ENCODE peak calls at places on chromosome 16, in seven cellular contexts. Y is stomach, T is body of pancreas, B is breast epithelium, M is testis, J is adrenal gland, A is Peyer's patch. P is an unnamed sample.

GRCh38 chr16:70711211-70711978 is 25.5 kb upstream of the MTSS2 start:
- DNase-seq in B (no peak), M (no peak), T (no peak), A (no peak), Y (no peak), J (no peak), P (no peak)

GRCh38 chr16:58299757-58300349 is 5.0 kb upstream of the PRSS54 start:
- DNase-seq in Y (peak), A (no peak), J (no peak), T (no peak), M (peak), B (no peak), P (no peak)

GRCh38 chr16:21946889-21947635 is 6.1 kb upstream of the UQCRC2 start:
- DNase-seq in J (no peak), M (no peak), B (no peak), A (no peak), Y (no peak), T (no peak), P (no peak)

GRCh38 chr16:47460301-47460754 is 535 bp downstream of the ITFG1 start:
- DNase-seq in T (no peak), M (no peak), B (no peak), A (no peak), J (no peak), Y (no peak), P (no peak)

GRCh38 chr16:64409762-64410161 is 712.1 kb downstream of the CDH11 start:
- DNase-seq in Y (no peak), T (no peak), M (no peak), B (no peak), A (no peak), J (peak), P (no peak)

GRCh38 chr16:73082608-73083007 is 34.7 kb upstream of the ZFHX3 start:
- DNase-seq in A (no peak), B (no peak), J (peak), Y (no peak), M (no peak), T (no peak), P (no peak)

GRCh38 chr16:47018223-47018891 is 44.9 kb upstream of the DNAJA2 start:
- DNase-seq in T (peak), Y (peak), B (peak), J (peak), M (peak), A (peak), P (no peak)

GRCh38 chr16:5252800-5253199 is 155.2 kb upstream of the EEF2KMT start:
- DNase-seq in M (no peak), T (no peak), A (no peak), B (no peak), J (no peak), Y (no peak), P (no peak)

GRCh38 chr16:74846714-74847113 is 72.1 kb upstream of the FA2H start:
- DNase-seq in J (no peak), M (no peak), Y (no peak), B (no peak), T (no peak), A (no peak), P (no peak)

GRCh38 chr16:23362460-23363317 is 60.6 kb downstream of the SCNN1B start:
- DNase-seq in B (peak), M (peak), Y (peak), A (peak), J (peak), T (peak), P (no peak)

GRCh38 chr16:57577691-57578224 is 35.3 kb downstream of the ADGRG5 start:
- DNase-seq in B (no peak), Y (no peak), M (no peak), A (peak), J (no peak), T (no peak), P (no peak)

DNA sequence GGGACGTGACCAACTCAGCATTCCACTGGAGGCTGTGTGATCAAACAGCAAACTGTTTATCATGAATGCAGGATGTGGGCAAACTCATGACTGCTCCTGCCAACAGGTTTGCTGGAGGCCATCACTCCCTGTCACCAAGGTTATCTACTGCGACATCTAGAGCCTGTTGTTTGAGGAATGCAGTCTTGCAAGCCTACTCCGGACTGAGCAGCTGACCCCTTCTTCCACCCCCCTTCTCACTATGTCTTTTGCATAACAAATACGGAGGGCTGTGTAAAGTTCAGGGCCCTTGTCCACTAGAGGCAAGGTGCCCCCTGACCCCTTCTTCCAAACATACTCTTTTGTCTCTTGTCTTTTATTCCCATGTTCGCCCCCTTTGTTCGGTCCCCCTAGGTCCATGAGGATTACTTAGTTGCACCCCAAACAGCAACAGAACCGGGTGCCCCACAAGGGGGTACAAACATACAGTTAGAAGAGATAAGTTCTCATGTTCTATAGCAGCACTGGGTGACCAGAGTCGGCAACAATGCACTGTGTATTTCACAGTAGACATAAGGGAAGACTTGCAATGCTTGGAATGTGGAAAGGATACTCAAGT is 28.7 kb downstream of the MEAK7 start:
- DNase-seq in A (no peak), J (no peak), B (peak), T (no peak), Y (peak), M (no peak), P (no peak)
- TF ChIP-seq POLR2A in A (no peak), J (no peak), B (no peak), T (no peak), Y (no peak), M (no peak), P (no peak)

DNA sequence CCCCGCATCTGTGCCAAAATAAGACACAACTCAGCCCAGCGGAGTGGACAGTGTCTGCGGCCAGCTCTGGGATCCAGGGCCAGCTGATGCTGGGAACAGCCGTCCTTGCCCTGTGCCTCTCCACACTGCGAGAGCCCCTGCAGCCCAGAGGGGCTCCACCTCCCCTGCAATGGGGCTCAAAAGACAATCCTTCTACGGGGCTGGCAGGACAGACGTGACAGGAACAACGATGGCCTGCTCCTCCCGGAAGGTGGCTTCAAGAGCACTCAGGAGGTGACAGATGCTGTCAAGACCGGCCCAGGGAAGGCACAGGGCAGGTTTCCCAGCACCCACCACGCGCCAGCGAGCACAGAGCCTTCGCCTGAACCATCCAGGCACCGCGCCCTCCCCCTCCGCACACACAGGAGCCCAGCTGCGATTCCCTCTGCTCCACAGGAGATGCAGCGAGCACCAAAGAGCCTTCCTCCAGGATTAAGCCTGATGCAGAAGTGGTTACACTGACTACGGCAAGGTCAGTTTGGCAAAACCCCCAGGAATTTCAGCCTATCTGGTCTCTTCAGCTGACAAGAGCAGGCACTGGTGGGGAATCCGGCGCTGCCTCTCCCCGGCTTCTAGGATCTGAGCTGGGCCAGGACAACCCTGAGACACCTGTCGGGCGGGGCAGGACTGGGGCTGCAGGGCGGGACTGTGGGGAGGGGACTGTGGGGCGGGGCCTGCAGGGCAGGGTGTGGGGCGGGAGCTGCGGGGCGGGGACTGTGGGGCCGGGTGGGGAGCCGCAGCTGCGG is 103.4 kb downstream of the ZNF778 start:
- DNase-seq in T (peak), J (peak), B (no peak), Y (peak), A (peak), M (peak), P (peak)
- TF ChIP-seq POLR2A in T (no peak), J (peak), B (no peak), Y (no peak), A (no peak), M (no peak), P (no peak)

GRCh38 chr16:31179153-31179746 is 689 bp upstream of the FUS start:
- DNase-seq in M (no peak), J (no peak), T (no peak), A (no peak), Y (no peak), B (peak), P (no peak)
- TF ChIP-seq POLR2A in M (no peak), J (no peak), T (no peak), A (no peak), Y (no peak), B (no peak), P (no peak)

GRCh38 chr16:11667221-11667823 is 933 bp upstream of the SNN start:
- DNase-seq in J (no peak), B (no peak), A (no peak), Y (no peak), M (no peak), T (no peak), P (no peak)

GRCh38 chr16:11670171-11671131 is 2.2 kb downstream of the SNN start:
- DNase-seq in B (peak), Y (no peak), A (peak), T (peak), J (no peak), M (no peak), P (no peak)

GRCh38 chr16:11669380-11670146 is 1.3 kb downstream of the SNN start:
- DNase-seq in T (peak), A (peak), M (no peak), J (peak), B (peak), Y (no peak), P (peak)

GRCh38 chr16:11667824-11668589 is at the start of gene SNN:
- DNase-seq in J (peak), B (peak), T (peak), M (peak), A (peak), Y (peak), P (peak)

DNA sequence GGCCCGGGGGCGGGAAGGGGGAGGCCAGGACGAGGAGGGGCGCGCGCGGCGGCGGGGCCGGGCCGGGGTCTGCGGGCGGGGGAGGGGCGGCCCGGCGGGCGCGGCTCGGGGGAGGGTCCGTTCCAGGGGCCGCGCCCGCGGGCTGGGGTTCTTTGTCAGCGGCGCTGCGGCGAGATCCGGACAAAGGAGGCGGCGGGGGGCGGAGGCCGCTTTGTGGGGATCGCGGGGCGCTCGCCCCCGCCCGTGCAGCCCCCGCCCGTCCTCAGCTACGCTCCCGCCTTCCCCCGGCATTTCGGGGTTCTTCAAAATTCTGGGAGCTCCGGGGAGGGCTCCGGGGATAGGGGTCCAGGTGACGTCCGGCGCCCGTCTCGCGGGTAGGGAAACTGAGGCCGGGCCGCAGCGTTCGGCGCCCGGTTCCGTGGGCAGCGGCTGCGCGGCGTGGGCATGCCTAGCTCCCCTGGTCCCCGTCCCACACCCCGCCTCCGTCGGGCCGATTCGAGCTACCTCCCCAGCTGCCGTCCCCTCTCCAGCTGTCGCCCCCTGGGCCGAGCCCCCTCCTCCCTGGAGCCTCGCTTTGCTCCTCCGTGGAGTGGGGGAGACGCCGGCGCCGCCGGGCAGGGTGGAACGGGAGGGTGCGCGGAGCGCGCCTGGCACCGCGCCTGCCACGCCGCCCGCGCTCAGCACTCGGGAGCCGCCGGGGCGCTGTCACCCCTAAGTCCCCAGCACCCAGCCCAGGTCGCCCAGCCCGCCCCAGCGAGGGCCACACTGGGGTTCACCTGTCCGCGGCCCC is 530 bp downstream of the SNN start:
- DNase-seq in M (no peak), J (no peak), Y (no peak), B (no peak), A (peak), T (no peak), P (no peak)
- TF ChIP-seq POLR2A in M (no peak), J (no peak), Y (no peak), B (no peak), A (no peak), T (no peak), P (no peak)

DNA sequence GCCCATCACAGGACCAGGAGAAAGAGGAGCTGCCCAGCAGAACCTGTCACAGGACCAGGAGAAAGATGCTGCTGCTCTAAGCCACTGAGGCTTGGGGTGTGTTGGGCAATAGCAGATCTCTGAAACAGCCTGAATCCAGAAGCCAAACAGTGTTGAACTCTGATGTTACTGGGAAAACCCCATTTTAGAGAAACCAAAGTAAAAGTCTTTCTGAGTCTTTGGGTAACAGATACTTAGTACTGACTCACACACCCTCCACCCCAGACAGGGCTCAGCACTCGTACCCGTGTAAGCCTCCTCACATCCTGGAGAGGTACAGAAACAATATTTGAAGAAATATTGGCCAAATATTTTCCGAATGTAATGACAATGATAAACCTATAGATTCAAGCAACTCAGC is 82.8 kb upstream of the GNG13 start:
- DNase-seq in B (no peak), Y (no peak), J (no peak), M (no peak), A (no peak), T (no peak), P (no peak)
- TF ChIP-seq POLR2A in B (no peak), Y (no peak), J (no peak), M (no peak), A (no peak), T (no peak), P (no peak)

DNA sequence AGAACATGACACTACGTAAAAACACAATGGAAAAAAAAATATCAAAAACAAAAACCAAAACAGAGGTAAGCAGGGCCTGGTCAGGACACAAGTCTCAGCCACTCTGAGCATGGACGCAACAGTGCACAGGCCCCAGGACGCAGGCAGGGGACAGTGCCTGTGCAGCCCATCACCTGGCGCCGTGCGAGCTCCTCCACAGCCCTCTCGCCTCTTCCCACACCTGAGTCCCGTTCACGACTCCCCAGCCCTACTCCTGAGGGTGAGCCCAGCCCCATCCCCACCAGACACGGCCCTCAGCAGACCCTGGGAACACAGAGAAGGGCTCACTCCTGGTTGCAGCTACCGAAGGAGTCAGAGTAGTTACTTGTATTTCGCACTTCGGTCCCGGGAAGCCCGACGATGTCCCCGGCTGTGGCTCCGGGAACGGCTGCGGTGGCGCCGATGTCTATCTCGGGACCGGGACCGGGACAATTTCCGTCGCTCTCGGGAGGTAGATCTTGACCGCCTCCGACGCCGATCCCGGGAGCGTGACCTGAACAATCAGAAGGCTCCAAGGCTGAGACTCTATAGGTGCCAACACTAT is 9.4 kb downstream of the HBQ1 start:
- DNase-seq in A (no peak), J (no peak), Y (no peak), M (no peak), T (no peak), B (no peak), P (no peak)
- TF ChIP-seq POLR2A in A (no peak), J (no peak), Y (no peak), M (no peak), T (no peak), B (no peak), P (no peak)

GRCh38 chr16:81314603-81315270 is at the start of gene GAN:
- DNase-seq in A (peak), Y (peak), M (peak), J (peak), T (peak), B (peak), P (peak)
- TF ChIP-seq POLR2A in A (peak), Y (no peak), M (peak), J (peak), T (peak), B (peak), P (peak)

DNA sequence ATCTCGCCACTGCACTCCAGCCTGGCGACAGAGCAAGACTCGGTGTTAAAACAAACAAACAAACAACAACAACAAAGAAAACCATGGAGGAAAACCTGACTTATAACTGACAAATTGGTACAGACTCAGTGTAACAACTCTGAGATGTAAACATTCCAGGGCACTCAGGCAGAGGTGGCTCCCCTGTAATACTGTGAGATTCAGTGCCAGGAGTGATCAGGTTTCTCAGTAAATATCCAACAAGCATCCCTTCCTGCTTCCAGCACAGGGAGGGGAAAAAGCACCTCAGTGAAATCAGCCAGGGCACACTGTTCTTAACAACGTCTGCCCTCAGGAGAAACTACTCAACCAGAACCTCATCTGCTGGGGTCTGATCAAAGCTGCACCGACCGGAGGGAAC is 52.4 kb downstream of the AMFR start:
- DNase-seq in A (no peak), Y (no peak), M (no peak), J (no peak), B (no peak), T (no peak), P (no peak)
- TF ChIP-seq POLR2A in A (no peak), Y (no peak), M (no peak), J (no peak), B (no peak), T (no peak), P (no peak)

GRCh38 chr16:68000024-68000423 is 740 bp upstream of the DPEP2 start:
- DNase-seq in J (no peak), A (no peak), M (no peak), B (no peak), Y (no peak), T (no peak), P (no peak)
- TF ChIP-seq POLR2A in J (no peak), A (no peak), M (no peak), B (no peak), Y (no peak), T (no peak), P (no peak)